ENCODE peak calls at places on chromosomes 6 and 20, in ten cellular contexts. W is GM04504; N is GM13977; V is DMS153; U is upper lobe of left lung; B is ACHN; F is dorsolateral prefrontal cortex; Y is effector memory CD4-positive, alpha-beta T cell; E is Peyer's patch; Z is esophagus squamous epithelium. G is an unnamed sample.

GRCh38 chr6:17470209-17470952 is 77.0 kb downstream of the CAP2 start:
- DNase-seq in Z (no peak), U (no peak), W (no peak), F (no peak), N (no peak), E (no peak), B (no peak), Y (no peak), V (no peak), G (no peak)

GRCh38 chr20:17679786-17680127 is 2.3 kb downstream of the RRBP1 start:
- DNase-seq in U (no peak), Z (no peak), Y (no peak), N (no peak), W (no peak), F (no peak), B (no peak), V (no peak), E (no peak), G (no peak)

GRCh38 chr20:38935967-38936407 is 9.8 kb downstream of the FAM83D start:
- DNase-seq in U (no peak), E (no peak), Z (no peak), N (no peak), W (no peak), F (no peak), B (no peak), Y (no peak), V (no peak), G (no peak)

GRCh38 chr6:12605888-12606345 is 110.7 kb upstream of the PHACTR1 start:
- DNase-seq in W (no peak), U (peak), V (no peak), B (peak), N (peak), Y (no peak), E (no peak), Z (no peak), F (no peak), G (no peak)

GRCh38 chr6:125787791-125788190 is 3.0 kb upstream of the NCOA7 start:
- DNase-seq in E (no peak), Z (no peak), W (no peak), U (peak), N (no peak), Y (no peak), V (no peak), B (no peak), F (no peak), G (no peak)

GRCh38 chr20:17614176-17614811 is 44.4 kb downstream of the DSTN start:
- DNase-seq in W (peak), Y (no peak), V (no peak), E (peak), B (no peak), F (no peak), U (no peak), N (peak), Z (no peak), G (no peak)

GRCh38 chr6:53238311-53238710 is 89.7 kb upstream of the GCM1 start:
- DNase-seq in V (no peak), F (no peak), Z (no peak), N (no peak), W (no peak), Y (no peak), E (no peak), U (no peak), B (no peak), G (no peak)

GRCh38 chr20:17169575-17170136 is 57.2 kb upstream of the PCSK2 start:
- DNase-seq in F (no peak), Y (no peak), Z (no peak), N (no peak), E (no peak), W (no peak), B (no peak), V (peak), U (no peak), G (no peak)

GRCh38 chr6:155187994-155188706 is 75.7 kb upstream of the CLDN20 start:
- DNase-seq in W (peak), B (no peak), Z (no peak), U (no peak), V (no peak), N (no peak), F (no peak), E (no peak), Y (no peak), G (peak)

GRCh38 chr20:9112541-9113515 is 43.9 kb downstream of the PLCB4 start:
- DNase-seq in F (no peak), V (no peak), E (no peak), Y (no peak), Z (no peak), B (peak), W (peak), U (no peak), N (no peak), G (no peak)

GRCh38 chr6:52839124-52840055 is 1.2 kb downstream of the GSTA5 start:
- DNase-seq in V (peak), W (peak), B (peak), E (peak), U (peak), Y (peak), Z (no peak), F (no peak), N (peak), G (no peak)